ENCODE peak calls at places on chromosome X, in ten cellular contexts. One of them, this sample, is unnamed. For H3K4me1, the result is how much of the 10 kb centered on the place peaks cover.

GRCh38 chrX:108025954-108026616 is 18.8 kb upstream of the VSIG1 start:
- DNase-seq in thoracic aorta: no peak
- DNase-seq in suprapubic skin: no peak
- DNase-seq in testis: no peak
- DNase-seq in left ventricle myocardium inferior: no peak
- DNase-seq in cardiac muscle cell: no peak
- DNase-seq in neural progenitor cell: no peak
- DNase-seq in colonic mucosa: no peak
- DNase-seq in fibroblast of lung: no peak
- DNase-seq in right cardiac atrium: no peak
- DNase-seq in this sample: no peak

GRCh38 chrX:989959-990510 is 222.4 kb downstream of the CRLF2 start:
- DNase-seq in thoracic aorta: no peak
- DNase-seq in suprapubic skin: peak
- DNase-seq in testis: peak
- DNase-seq in left ventricle myocardium inferior: peak
- DNase-seq in cardiac muscle cell: peak
- DNase-seq in neural progenitor cell: peak
- DNase-seq in colonic mucosa: peak
- DNase-seq in fibroblast of lung: peak
- DNase-seq in right cardiac atrium: peak
- DNase-seq in this sample: no peak

GRCh38 chrX:12894074-12894691 is 12.2 kb upstream of the TLR8 start:
- DNase-seq in thoracic aorta: no peak
- DNase-seq in suprapubic skin: no peak
- DNase-seq in testis: peak
- DNase-seq in left ventricle myocardium inferior: peak
- DNase-seq in cardiac muscle cell: peak
- DNase-seq in neural progenitor cell: peak
- DNase-seq in colonic mucosa: peak
- DNase-seq in fibroblast of lung: peak
- DNase-seq in right cardiac atrium: peak
- DNase-seq in this sample: no peak

GRCh38 chrX:64394874-64395567 is at the start of gene MTMR8:
- DNase-seq in thoracic aorta: peak
- DNase-seq in suprapubic skin: peak
- DNase-seq in testis: peak
- DNase-seq in left ventricle myocardium inferior: peak
- DNase-seq in cardiac muscle cell: peak
- DNase-seq in neural progenitor cell: peak
- DNase-seq in colonic mucosa: peak
- DNase-seq in fibroblast of lung: peak
- DNase-seq in right cardiac atrium: peak
- DNase-seq in this sample: peak

GRCh38 chrX:30170900-30171299 is 44.5 kb upstream of the MAGEB2 start:
- DNase-seq in thoracic aorta: no peak
- DNase-seq in suprapubic skin: no peak
- DNase-seq in testis: no peak
- DNase-seq in left ventricle myocardium inferior: no peak
- DNase-seq in cardiac muscle cell: no peak
- DNase-seq in neural progenitor cell: no peak
- DNase-seq in colonic mucosa: no peak
- DNase-seq in fibroblast of lung: no peak
- DNase-seq in right cardiac atrium: no peak
- DNase-seq in this sample: no peak

GRCh38 chrX:53280316-53280702 is 1.1 kb downstream of the IQSEC2 start:
- DNase-seq in thoracic aorta: no peak
- DNase-seq in suprapubic skin: no peak
- DNase-seq in testis: no peak
- DNase-seq in left ventricle myocardium inferior: no peak
- DNase-seq in cardiac muscle cell: no peak
- DNase-seq in neural progenitor cell: no peak
- DNase-seq in colonic mucosa: no peak
- DNase-seq in fibroblast of lung: no peak
- DNase-seq in right cardiac atrium: no peak
- DNase-seq in this sample: no peak

GRCh38 chrX:31228415-31228832 is 156.6 kb upstream of the FTHL17 start:
- DNase-seq in thoracic aorta: no peak
- DNase-seq in suprapubic skin: no peak
- DNase-seq in testis: peak
- DNase-seq in left ventricle myocardium inferior: no peak
- DNase-seq in cardiac muscle cell: peak
- DNase-seq in neural progenitor cell: no peak
- DNase-seq in colonic mucosa: no peak
- DNase-seq in fibroblast of lung: peak
- DNase-seq in right cardiac atrium: peak
- DNase-seq in this sample: no peak

GRCh38 chrX:115330498-115331138 is 41.1 kb downstream of the LUZP4 start:
- DNase-seq in thoracic aorta: no peak
- DNase-seq in suprapubic skin: no peak
- DNase-seq in testis: peak
- DNase-seq in left ventricle myocardium inferior: no peak
- DNase-seq in cardiac muscle cell: peak
- DNase-seq in neural progenitor cell: peak
- DNase-seq in colonic mucosa: peak
- DNase-seq in fibroblast of lung: peak
- DNase-seq in right cardiac atrium: peak
- DNase-seq in this sample: peak

GRCh38 chrX:115378471-115378870 is 89.0 kb downstream of the LUZP4 start:
- DNase-seq in thoracic aorta: no peak
- DNase-seq in suprapubic skin: no peak
- DNase-seq in testis: no peak
- DNase-seq in left ventricle myocardium inferior: no peak
- DNase-seq in cardiac muscle cell: peak
- DNase-seq in neural progenitor cell: no peak
- DNase-seq in colonic mucosa: no peak
- DNase-seq in fibroblast of lung: peak
- DNase-seq in right cardiac atrium: no peak
- DNase-seq in this sample: no peak

GRCh38 chrX:38985375-38985774 is 184.1 kb downstream of the MID1IP1 start:
- DNase-seq in thoracic aorta: no peak
- DNase-seq in suprapubic skin: no peak
- DNase-seq in testis: no peak
- DNase-seq in left ventricle myocardium inferior: no peak
- DNase-seq in cardiac muscle cell: peak
- DNase-seq in neural progenitor cell: no peak
- DNase-seq in colonic mucosa: no peak
- DNase-seq in fibroblast of lung: peak
- DNase-seq in right cardiac atrium: no peak
- DNase-seq in this sample: no peak

GRCh38 chrX:155997436-155997835 is at the start of gene IL9R:
- DNase-seq in thoracic aorta: no peak
- DNase-seq in suprapubic skin: no peak
- DNase-seq in testis: no peak
- DNase-seq in left ventricle myocardium inferior: no peak
- DNase-seq in cardiac muscle cell: no peak
- DNase-seq in neural progenitor cell: no peak
- DNase-seq in colonic mucosa: no peak
- DNase-seq in fibroblast of lung: no peak
- DNase-seq in right cardiac atrium: no peak
- DNase-seq in this sample: no peak

GRCh38 chrX:44036336-44036735 is 63.1 kb upstream of the NDP start:
- DNase-seq in thoracic aorta: no peak
- DNase-seq in suprapubic skin: no peak
- DNase-seq in testis: no peak
- DNase-seq in left ventricle myocardium inferior: no peak
- DNase-seq in cardiac muscle cell: peak
- DNase-seq in neural progenitor cell: no peak
- DNase-seq in colonic mucosa: no peak
- DNase-seq in fibroblast of lung: peak
- DNase-seq in right cardiac atrium: no peak
- DNase-seq in this sample: no peak

GRCh38 chrX:13764284-13764683 is 29.7 kb downstream of the OFD1 start:
- DNase-seq in thoracic aorta: no peak
- DNase-seq in suprapubic skin: no peak
- DNase-seq in testis: no peak
- DNase-seq in left ventricle myocardium inferior: no peak
- DNase-seq in cardiac muscle cell: no peak
- DNase-seq in neural progenitor cell: peak
- DNase-seq in colonic mucosa: no peak
- DNase-seq in fibroblast of lung: no peak
- DNase-seq in right cardiac atrium: no peak
- DNase-seq in this sample: no peak

GRCh38 chrX:19840899-19841648 is 46.3 kb downstream of the SH3KBP1 start:
- DNase-seq in thoracic aorta: no peak
- DNase-seq in suprapubic skin: no peak
- DNase-seq in testis: no peak
- DNase-seq in left ventricle myocardium inferior: no peak
- DNase-seq in cardiac muscle cell: no peak
- DNase-seq in neural progenitor cell: peak
- DNase-seq in colonic mucosa: no peak
- DNase-seq in fibroblast of lung: no peak
- DNase-seq in right cardiac atrium: no peak
- DNase-seq in this sample: peak

GRCh38 chrX:140180585-140180984 is 215.3 kb upstream of the CXorf66 start:
- DNase-seq in thoracic aorta: no peak
- DNase-seq in suprapubic skin: no peak
- DNase-seq in testis: no peak
- DNase-seq in left ventricle myocardium inferior: no peak
- DNase-seq in cardiac muscle cell: peak
- DNase-seq in neural progenitor cell: no peak
- DNase-seq in colonic mucosa: no peak
- DNase-seq in fibroblast of lung: peak
- DNase-seq in right cardiac atrium: no peak
- DNase-seq in this sample: no peak

GRCh38 chrX:87518504-87518903 is 902 bp downstream of the KLHL4 start:
- DNase-seq in thoracic aorta: no peak
- DNase-seq in suprapubic skin: no peak
- DNase-seq in testis: no peak
- DNase-seq in left ventricle myocardium inferior: no peak
- DNase-seq in cardiac muscle cell: peak
- DNase-seq in neural progenitor cell: no peak
- DNase-seq in colonic mucosa: no peak
- DNase-seq in fibroblast of lung: peak
- DNase-seq in right cardiac atrium: no peak
- DNase-seq in this sample: no peak

GRCh38 chrX:27918799-27919198 is 62.5 kb downstream of the DCAF8L1 start:
- DNase-seq in thoracic aorta: no peak
- DNase-seq in suprapubic skin: no peak
- DNase-seq in testis: no peak
- DNase-seq in left ventricle myocardium inferior: no peak
- DNase-seq in cardiac muscle cell: peak
- DNase-seq in neural progenitor cell: peak
- DNase-seq in colonic mucosa: peak
- DNase-seq in fibroblast of lung: peak
- DNase-seq in right cardiac atrium: peak
- DNase-seq in this sample: no peak

GRCh38 chrX:120790118-120790517 is 85.5 kb downstream of the CT47B1 start:
- DNase-seq in thoracic aorta: no peak
- DNase-seq in suprapubic skin: no peak
- DNase-seq in testis: peak
- DNase-seq in left ventricle myocardium inferior: no peak
- DNase-seq in cardiac muscle cell: peak
- DNase-seq in neural progenitor cell: peak
- DNase-seq in colonic mucosa: peak
- DNase-seq in fibroblast of lung: peak
- DNase-seq in right cardiac atrium: no peak
- DNase-seq in this sample: no peak

GRCh38 chrX:119605398-119605738 is 856 bp downstream of the NKRF start:
- DNase-seq in thoracic aorta: no peak
- DNase-seq in suprapubic skin: no peak
- DNase-seq in testis: peak
- DNase-seq in left ventricle myocardium inferior: no peak
- DNase-seq in cardiac muscle cell: no peak
- DNase-seq in neural progenitor cell: no peak
- DNase-seq in colonic mucosa: peak
- DNase-seq in fibroblast of lung: no peak
- DNase-seq in right cardiac atrium: peak
- DNase-seq in this sample: no peak

GRCh38 chrX:154599531-154599930 is 14.6 kb downstream of the CTAG1A start:
- DNase-seq in thoracic aorta: no peak
- DNase-seq in suprapubic skin: no peak
- DNase-seq in testis: no peak
- DNase-seq in left ventricle myocardium inferior: no peak
- DNase-seq in cardiac muscle cell: no peak
- DNase-seq in neural progenitor cell: no peak
- DNase-seq in colonic mucosa: no peak
- DNase-seq in fibroblast of lung: no peak
- DNase-seq in right cardiac atrium: no peak
- DNase-seq in this sample: no peak
- H3K4me1 ChIP-seq in thoracic aorta: under half
- H3K4me1 ChIP-seq in suprapubic skin: under half
- H3K4me1 ChIP-seq in testis: under half
- H3K4me1 ChIP-seq in left ventricle myocardium inferior: under half
- H3K4me1 ChIP-seq in cardiac muscle cell: under half
- H3K4me1 ChIP-seq in neural progenitor cell: under half
- H3K4me1 ChIP-seq in colonic mucosa: under half
- H3K4me1 ChIP-seq in fibroblast of lung: under half
- H3K4me1 ChIP-seq in right cardiac atrium: under half
- H3K4me1 ChIP-seq in this sample: under half

GRCh38 chrX:70172226-70172625 is 5.1 kb upstream of the DGAT2L6 start:
- DNase-seq in thoracic aorta: no peak
- DNase-seq in suprapubic skin: no peak
- DNase-seq in testis: no peak
- DNase-seq in left ventricle myocardium inferior: no peak
- DNase-seq in cardiac muscle cell: no peak
- DNase-seq in neural progenitor cell: no peak
- DNase-seq in colonic mucosa: no peak
- DNase-seq in fibroblast of lung: peak
- DNase-seq in right cardiac atrium: no peak
- DNase-seq in this sample: no peak
- H3K4me1 ChIP-seq in thoracic aorta: under half
- H3K4me1 ChIP-seq in suprapubic skin: under half
- H3K4me1 ChIP-seq in testis: under half
- H3K4me1 ChIP-seq in left ventricle myocardium inferior: under half
- H3K4me1 ChIP-seq in cardiac muscle cell: under half
- H3K4me1 ChIP-seq in neural progenitor cell: under half
- H3K4me1 ChIP-seq in colonic mucosa: under half
- H3K4me1 ChIP-seq in fibroblast of lung: under half
- H3K4me1 ChIP-seq in right cardiac atrium: under half
- H3K4me1 ChIP-seq in this sample: under half

GRCh38 chrX:71619193-71619592 is 882 bp upstream of the CXCR3 start:
- DNase-seq in thoracic aorta: no peak
- DNase-seq in suprapubic skin: no peak
- DNase-seq in testis: no peak
- DNase-seq in left ventricle myocardium inferior: no peak
- DNase-seq in cardiac muscle cell: no peak
- DNase-seq in neural progenitor cell: no peak
- DNase-seq in colonic mucosa: no peak
- DNase-seq in fibroblast of lung: no peak
- DNase-seq in right cardiac atrium: no peak
- DNase-seq in this sample: no peak
- H3K4me1 ChIP-seq in thoracic aorta: under half
- H3K4me1 ChIP-seq in suprapubic skin: under half
- H3K4me1 ChIP-seq in testis: under half
- H3K4me1 ChIP-seq in left ventricle myocardium inferior: under half
- H3K4me1 ChIP-seq in cardiac muscle cell: under half
- H3K4me1 ChIP-seq in neural progenitor cell: under half
- H3K4me1 ChIP-seq in colonic mucosa: under half
- H3K4me1 ChIP-seq in fibroblast of lung: under half
- H3K4me1 ChIP-seq in right cardiac atrium: under half
- H3K4me1 ChIP-seq in this sample: under half

DNA sequence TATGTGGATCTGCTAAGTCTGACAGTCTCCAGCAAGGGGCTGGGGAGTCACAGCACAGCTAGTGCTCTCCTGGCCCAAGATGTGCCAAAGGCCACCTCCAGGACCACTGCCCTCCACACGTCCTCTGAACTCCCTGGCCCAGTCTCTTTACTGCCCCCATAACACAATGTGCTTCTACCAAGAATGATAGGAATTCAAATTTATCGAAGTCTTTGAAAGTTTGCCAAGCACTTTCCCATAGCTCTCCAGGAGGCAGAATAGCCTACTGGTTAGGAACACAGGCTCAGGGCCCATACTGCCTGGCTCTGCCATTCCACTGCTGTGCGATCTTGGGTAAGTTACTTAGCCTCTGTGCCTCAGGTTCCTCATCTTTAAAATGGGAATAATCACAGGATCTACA is 86.7 kb downstream of the NHSL2 start:
- DNase-seq in thoracic aorta: no peak
- DNase-seq in suprapubic skin: no peak
- DNase-seq in testis: no peak
- DNase-seq in left ventricle myocardium inferior: no peak
- DNase-seq in cardiac muscle cell: peak
- DNase-seq in neural progenitor cell: no peak
- DNase-seq in colonic mucosa: no peak
- DNase-seq in fibroblast of lung: no peak
- DNase-seq in right cardiac atrium: no peak
- DNase-seq in this sample: no peak
- H3K4me1 ChIP-seq in thoracic aorta: under half
- H3K4me1 ChIP-seq in suprapubic skin: under half
- H3K4me1 ChIP-seq in testis: under half
- H3K4me1 ChIP-seq in left ventricle myocardium inferior: under half
- H3K4me1 ChIP-seq in cardiac muscle cell: under half
- H3K4me1 ChIP-seq in neural progenitor cell: under half
- H3K4me1 ChIP-seq in colonic mucosa: under half
- H3K4me1 ChIP-seq in fibroblast of lung: under half
- H3K4me1 ChIP-seq in right cardiac atrium: under half
- H3K4me1 ChIP-seq in this sample: under half